ENCODE peak calls at places on chromosomes 6 and 20, in six cellular contexts. I is mesenchymal stem cell, U is mesendoderm, P is H9, L is neuronal stem cell, B is H1. N is an unnamed sample.

GRCh38 chr20:63342561-63343459 is 18.3 kb downstream of the CHRNA4 start:
- DNase-seq in I (no peak), U (no peak), L (no peak), B (no peak), P (no peak), N (no peak)

GRCh38 chr6:30970946-30971345 is 12.6 kb upstream of the MUC21 start:
- DNase-seq in I (no peak), L (no peak), B (no peak), P (no peak), U (no peak), N (no peak)

GRCh38 chr6:33160728-33161323 is 31.4 kb downstream of the COL11A2 start:
- DNase-seq in L (no peak), P (peak), U (peak), B (no peak), I (peak), N (peak)

GRCh38 chr6:144158133-144158532 is 7.8 kb downstream of the STX11 start:
- DNase-seq in P (no peak), B (no peak), L (no peak), I (peak), U (peak), N (peak)

GRCh38 chr20:25289886-25290597 is 42.2 kb downstream of the PYGB start:
- DNase-seq in P (no peak), B (no peak), I (no peak), L (no peak), U (no peak), N (no peak)

GRCh38 chr6:52976591-52977035 is 18.5 kb downstream of the GSTA4 start:
- DNase-seq in B (no peak), L (no peak), P (no peak), I (no peak), U (peak), N (no peak)

GRCh38 chr20:19497064-19497463 is 261.0 kb upstream of the RIN2 start:
- DNase-seq in L (no peak), I (peak), B (no peak), P (no peak), U (no peak), N (peak)

GRCh38 chr20:37986873-37987601 is 46.2 kb downstream of the TTI1 start:
- DNase-seq in B (no peak), I (no peak), L (peak), P (no peak), U (peak), N (peak)

GRCh38 chr6:157317129-157317814 is 6.0 kb downstream of the TMEM242 start:
- DNase-seq in L (no peak), I (peak), P (no peak), U (no peak), B (no peak), N (peak)

GRCh38 chr20:20549699-20550098 is 162.7 kb downstream of the RALGAPA2 start:
- DNase-seq in U (no peak), P (no peak), B (no peak), L (no peak), I (peak), N (peak)

GRCh38 chr6:160174681-160175080 is 53.1 kb downstream of the SLC22A1 start:
- DNase-seq in P (no peak), U (peak), L (no peak), B (no peak), I (no peak), N (no peak)

GRCh38 chr20:48795058-48795457 is 32.7 kb downstream of the PREX1 start:
- DNase-seq in L (no peak), P (no peak), U (no peak), I (no peak), B (no peak), N (no peak)

GRCh38 chr6:3139090-3139903 is 18.0 kb downstream of the TUBB2A start:
- DNase-seq in L (no peak), I (peak), B (no peak), U (no peak), P (no peak), N (peak)

GRCh38 chr20:62238569-62239277 is 402 bp downstream of the OSBPL2 start:
- DNase-seq in P (no peak), I (peak), U (no peak), B (no peak), L (no peak), N (no peak)

GRCh38 chr6:133388731-133389130 is 147.6 kb downstream of the EYA4 start:
- DNase-seq in U (no peak), B (no peak), I (no peak), L (no peak), P (no peak), N (no peak)

GRCh38 chr6:84417261-84417660 is 189.8 kb upstream of the CEP162 start:
- DNase-seq in P (no peak), U (no peak), I (no peak), L (no peak), B (no peak), N (peak)

GRCh38 chr6:44661221-44661609 is 273.7 kb downstream of the CDC5L start:
- DNase-seq in B (no peak), I (no peak), L (no peak), U (peak), P (no peak), N (no peak)

GRCh38 chr6:119720160-119720559 is 370.6 kb upstream of the MAN1A1 start:
- DNase-seq in U (peak), L (no peak), P (no peak), I (peak), B (no peak), N (peak)

GRCh38 chr20:19976595-19977372 is 40.4 kb upstream of the NAA20 start:
- DNase-seq in L (no peak), B (peak), U (peak), P (no peak), I (peak), N (peak)

GRCh38 chr20:52049001-52049731 is 142.4 kb downstream of the ZFP64 start:
- DNase-seq in L (peak), P (peak), U (peak), B (peak), I (peak), N (peak)

GRCh38 chr6:69696273-69696672 is 100.5 kb downstream of the LMBRD1 start:
- DNase-seq in P (no peak), U (no peak), L (no peak), I (peak), B (no peak), N (peak)

GRCh38 chr6:14816106-14816864 is 429.6 kb upstream of the JARID2 start:
- DNase-seq in B (no peak), L (peak), P (no peak), U (no peak), I (no peak), N (peak)

GRCh38 chr6:146339716-146340115 is 203.9 kb upstream of the RAB32 start:
- DNase-seq in U (no peak), I (peak), P (no peak), L (no peak), B (no peak), N (no peak)

GRCh38 chr6:45746046-45746445 is 269.6 kb downstream of the CLIC5 start:
- DNase-seq in I (no peak), L (no peak), P (no peak), U (peak), B (no peak), N (peak)

GRCh38 chr6:166032366-166033171 is 135.1 kb downstream of the TBXT start:
- DNase-seq in U (peak), P (peak), B (peak), L (no peak), I (peak), N (peak)

GRCh38 chr20:62427172-62428007 is at the start of gene RBBP8NL:
- DNase-seq in L (no peak), I (no peak), U (peak), B (peak), P (peak), N (no peak)

GRCh38 chr6:13934721-13935120 is 10.0 kb downstream of the RNF182 start:
- DNase-seq in L (no peak), I (no peak), U (no peak), P (no peak), B (no peak), N (no peak)

GRCh38 chr6:71079707-71080106 is 122.8 kb upstream of the B3GAT2 start:
- DNase-seq in L (no peak), B (no peak), I (peak), P (no peak), U (no peak), N (peak)

GRCh38 chr6:160950507-160950906 is 41.1 kb upstream of the MAP3K4 start:
- DNase-seq in I (peak), L (no peak), U (peak), B (no peak), P (no peak), N (peak)

GRCh38 chr6:48426636-48427035 is 315.6 kb upstream of the PTCHD4 start:
- DNase-seq in L (no peak), U (no peak), I (peak), B (no peak), P (no peak), N (peak)

GRCh38 chr6:13156381-13156780 is 172.0 kb downstream of the TBC1D7 start:
- DNase-seq in B (no peak), I (no peak), L (no peak), P (no peak), U (no peak), N (no peak)

DNA sequence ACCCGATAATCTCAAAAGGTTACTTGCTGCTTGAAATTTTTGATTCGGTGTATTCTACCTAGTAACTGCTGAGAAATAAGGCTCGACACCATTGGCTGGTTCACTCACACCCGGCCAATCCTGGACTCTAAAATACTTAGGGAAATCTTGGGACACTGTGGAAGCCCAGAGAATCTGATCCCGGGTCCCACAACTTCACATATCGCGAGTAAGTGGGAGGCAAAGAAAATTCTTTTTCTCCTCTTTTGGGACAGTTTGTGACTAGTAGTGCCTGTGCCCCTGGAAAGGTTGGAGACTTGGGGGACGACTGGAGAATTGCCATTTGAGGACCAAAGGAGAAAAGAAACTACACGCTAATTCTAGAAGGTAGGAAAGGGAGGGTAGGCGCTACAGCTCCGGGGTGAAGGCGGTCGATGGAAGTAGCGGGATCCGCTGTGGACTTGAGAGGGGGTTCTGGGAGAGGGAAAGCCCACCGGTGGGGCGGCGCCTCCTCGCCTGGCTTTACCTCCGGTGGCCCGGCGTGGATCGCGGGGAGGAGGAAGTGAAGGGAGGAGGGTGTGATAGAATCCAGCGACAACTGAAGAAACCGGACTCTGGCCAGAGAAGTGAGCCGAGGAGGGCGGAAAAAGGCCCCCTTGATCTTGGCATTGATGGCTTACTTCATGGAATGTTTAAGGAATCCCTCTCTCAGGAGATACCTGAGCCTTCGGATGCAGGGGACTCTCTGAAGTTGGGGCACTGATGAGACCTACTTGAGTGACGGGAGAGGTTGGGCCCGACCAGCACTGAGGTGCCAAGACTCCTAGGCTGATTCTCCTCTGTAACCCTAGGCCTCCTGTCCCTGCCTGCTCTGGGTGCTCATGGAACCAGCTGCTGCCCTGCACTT is 18.8 kb upstream of the BTN3A3 start:
- DNase-seq in B (peak), P (peak), I (peak), U (peak), L (peak), N (peak)
- H2BK120ac ChIP-seq in B (no peak), P (peak), I (peak), U (no peak), L (no peak), N (peak)

DNA sequence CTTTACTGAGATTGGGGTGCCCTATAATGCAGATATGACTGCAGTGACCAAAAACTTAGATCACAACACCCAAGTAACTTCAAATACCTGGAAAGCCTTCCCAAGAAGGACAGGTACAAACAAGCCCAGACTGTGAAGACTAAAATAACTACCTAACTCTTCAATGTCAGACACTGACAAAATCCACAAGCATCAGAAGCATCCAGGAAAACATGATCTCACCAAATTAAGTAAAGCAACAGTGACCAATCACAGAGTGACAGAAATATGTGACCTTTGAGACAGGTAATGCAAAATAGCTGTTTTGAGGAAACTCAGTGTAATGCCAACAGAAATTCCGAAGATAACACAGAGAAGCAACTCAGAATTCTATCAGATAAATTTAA is 47.8 kb upstream of the LIN28B start:
- DNase-seq in L (no peak), U (no peak), P (no peak), I (no peak), B (no peak), N (no peak)
- H2BK120ac ChIP-seq in L (no peak), U (no peak), P (no peak), I (no peak), B (no peak), N (no peak)

DNA sequence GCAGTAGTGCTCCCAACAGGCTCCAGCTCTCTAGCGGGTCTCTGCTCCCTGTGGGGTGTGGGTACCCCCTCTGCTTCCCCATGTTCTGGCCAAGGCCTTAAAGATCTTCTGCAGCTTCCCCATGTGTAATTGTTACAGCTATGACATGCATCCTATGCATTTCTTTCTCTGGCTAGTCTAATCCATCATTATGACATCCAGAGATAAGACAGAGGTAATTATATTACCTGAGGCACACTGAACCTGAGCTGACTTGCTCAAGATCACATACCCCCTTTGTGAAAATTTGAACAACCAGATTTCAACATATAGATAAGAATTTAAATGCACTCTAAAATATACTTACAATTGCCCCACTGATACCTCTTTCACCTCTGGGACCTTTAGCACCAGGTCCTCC is 102.4 kb downstream of the COL12A1 start:
- DNase-seq in P (no peak), I (no peak), B (no peak), U (no peak), L (no peak), N (no peak)
- H2BK120ac ChIP-seq in P (no peak), I (no peak), B (no peak), U (no peak), L (no peak), N (peak)

GRCh38 chr20:58595167-58595566 is 55.9 kb upstream of the STX16 start:
- DNase-seq in P (no peak), U (no peak), I (no peak), L (no peak), B (no peak), N (no peak)

GRCh38 chr20:58598271-58599015 is 52.6 kb upstream of the STX16 start:
- DNase-seq in L (no peak), B (no peak), U (no peak), P (no peak), I (peak), N (peak)

GRCh38 chr20:58596244-58597010 is 54.7 kb upstream of the STX16 start:
- DNase-seq in I (no peak), U (no peak), P (no peak), B (no peak), L (no peak), N (no peak)

GRCh38 chr20:58599966-58600365 is 51.1 kb upstream of the STX16 start:
- DNase-seq in U (no peak), B (no peak), P (no peak), I (no peak), L (no peak), N (no peak)

GRCh38 chr20:58597021-58597940 is 53.8 kb upstream of the STX16 start:
- DNase-seq in B (no peak), U (no peak), L (no peak), P (no peak), I (no peak), N (no peak)
- H2BK120ac ChIP-seq in B (no peak), U (no peak), L (no peak), P (no peak), I (no peak), N (no peak)

DNA sequence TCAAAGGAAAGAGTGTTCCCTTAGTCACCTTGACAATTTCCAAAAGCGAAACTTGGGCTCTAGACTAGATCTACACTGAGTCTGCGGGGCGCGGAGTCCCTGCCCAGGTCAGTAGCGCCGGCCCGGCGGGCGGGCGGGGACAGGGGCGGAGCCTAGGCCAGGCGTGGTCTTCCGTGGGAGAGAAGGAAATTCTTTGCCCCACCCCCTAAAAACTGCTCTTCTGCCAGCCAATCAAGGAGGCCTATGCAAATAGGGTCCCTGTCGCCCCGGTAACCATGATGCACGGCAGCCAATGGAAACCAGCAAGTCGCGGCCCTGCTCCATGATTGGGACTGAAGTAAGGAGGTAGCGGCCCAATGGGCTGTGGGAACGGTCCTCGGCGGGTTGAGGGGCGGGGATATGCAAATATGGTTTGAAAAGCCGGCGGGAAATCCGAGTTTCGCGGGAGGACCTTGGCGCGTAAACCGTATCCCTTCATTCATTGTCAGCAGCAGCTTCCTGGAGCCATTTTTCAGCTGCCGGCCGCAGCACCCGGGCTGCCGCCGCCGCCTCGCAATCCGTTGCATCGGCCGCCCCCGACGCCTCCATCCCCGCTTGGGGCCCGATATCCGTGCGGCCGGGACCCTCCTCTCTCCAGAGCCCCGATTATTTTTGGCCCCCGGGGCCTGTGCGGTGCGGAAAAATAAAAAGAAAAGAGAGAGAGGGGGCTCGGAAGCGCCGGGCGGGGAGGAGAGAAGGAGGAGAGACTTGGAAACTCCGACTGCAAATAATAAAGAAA is at the start of gene E2F3:
- DNase-seq in L (peak), I (peak), P (peak), U (peak), B (peak), N (peak)
- H2BK120ac ChIP-seq in L (no peak), I (peak), P (peak), U (peak), B (no peak), N (peak)

N was measured in IMR-90.